ENCODE peak calls at places on chromosomes 5 and 9, in five cellular contexts. X is bronchial epithelial cell, S is WERI-Rb-1, L is dorsolateral prefrontal cortex, D is cardiac muscle cell. M is an unnamed sample.

GRCh38 chr5:10550222-10550995 is 13.5 kb upstream of the ANKRD33B start:
- DNase-seq in X (no peak), S (no peak), L (no peak), D (no peak), M (no peak)

GRCh38 chr9:123003467-123003866 is 30.0 kb upstream of the GPR21 start:
- DNase-seq in X (no peak), S (no peak), L (no peak), D (no peak), M (no peak)

GRCh38 chr5:159095882-159096554 is 3.7 kb downstream of the EBF1 start:
- DNase-seq in X (no peak), S (no peak), L (no peak), D (no peak), M (no peak)

GRCh38 chr9:114098021-114098659 is 952 bp downstream of the KIF12 start:
- DNase-seq in X (no peak), S (no peak), L (no peak), D (peak; percentile 69), M (no peak)

GRCh38 chr9:136047775-136048559 is 47.1 kb downstream of the NACC2 start:
- DNase-seq in X (no peak), S (no peak), L (no peak), D (no peak), M (no peak)

GRCh38 chr9:130755377-130756007 is 61.9 kb downstream of the EXOSC2 start:
- DNase-seq in X (no peak), S (no peak), L (no peak), D (no peak), M (no peak)

GRCh38 chr9:89449261-89449671 is 48.6 kb downstream of the SEMA4D start:
- DNase-seq in X (no peak), S (no peak), L (no peak), D (no peak), M (no peak)

GRCh38 chr5:163312598-163312997 is 124.8 kb upstream of the CCNG1 start:
- DNase-seq in X (no peak), S (no peak), L (no peak), D (no peak), M (no peak)

GRCh38 chr5:146519554-146519953 is 3.6 kb upstream of the GPR151 start:
- DNase-seq in X (no peak), S (no peak), L (no peak), D (no peak), M (no peak)

DNA sequence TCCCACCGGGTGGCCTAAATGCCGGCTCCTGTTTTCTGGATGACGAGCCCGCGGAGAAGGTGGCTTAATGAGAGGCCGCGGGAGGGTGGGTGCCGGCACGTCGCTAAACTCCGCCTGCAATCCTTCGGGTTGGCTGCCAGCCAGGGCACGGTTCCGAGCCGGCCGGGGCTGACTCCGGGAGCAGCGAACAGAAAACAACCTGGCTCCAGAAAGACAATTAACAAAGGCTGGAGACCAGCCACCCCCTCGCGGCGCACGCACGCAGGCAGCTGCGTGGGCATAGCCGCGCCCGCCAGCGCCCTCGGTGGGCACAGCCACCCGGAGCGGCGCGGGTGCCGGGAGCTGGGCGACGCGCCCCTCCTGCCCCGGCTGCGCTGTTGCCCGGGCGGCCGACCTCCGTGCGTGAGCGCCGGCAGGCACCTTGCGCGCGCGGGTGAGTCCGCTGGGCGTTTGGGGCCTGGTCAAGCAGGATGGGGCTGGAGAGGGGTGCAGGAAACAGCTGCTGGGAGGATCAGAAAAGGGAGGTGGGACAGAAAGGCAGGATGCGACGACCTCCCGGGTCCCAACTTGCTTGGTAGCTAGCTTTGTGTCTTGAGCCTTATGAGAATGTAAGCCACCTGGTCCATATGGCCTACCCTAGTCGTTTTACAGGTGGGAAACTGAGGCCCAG is at the start of gene ARHGEF37:
- DNase-seq in X (peak; percentile 45), S (peak; percentile 64), L (peak; percentile 91), D (peak; percentile 70), M (no peak)
- TF ChIP-seq CTCF in X (no peak), S (no peak), L (no peak), D (no peak), M (no peak)

DNA sequence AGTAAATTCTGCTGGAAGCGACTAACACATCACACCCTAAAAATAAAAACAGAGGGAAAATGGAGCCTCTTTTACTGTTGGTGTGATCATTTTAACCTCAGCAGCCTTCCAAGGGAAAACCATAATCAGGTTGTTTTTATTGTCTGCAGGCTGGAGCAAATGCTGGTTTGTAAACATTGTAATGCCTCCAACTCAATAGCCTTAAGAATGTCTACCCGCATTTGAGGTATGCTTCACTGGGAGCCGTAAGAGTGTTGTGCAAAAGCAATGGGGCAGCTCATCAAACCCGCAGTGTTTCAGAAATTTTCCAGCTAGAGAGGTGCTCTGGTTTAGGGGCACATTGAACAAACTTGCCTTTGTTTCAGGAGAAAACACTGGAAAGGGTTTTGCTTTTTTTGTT is 17.0 kb downstream of the NIM1K start:
- DNase-seq in X (no peak), S (no peak), L (no peak), D (no peak), M (no peak)
- TF ChIP-seq CTCF in X (no peak), S (no peak), L (no peak), D (no peak), M (no peak)

GRCh38 chr9:134708672-134709038 is 67.1 kb downstream of the COL5A1 start:
- DNase-seq in X (no peak), S (peak; percentile 40), L (no peak), D (no peak), M (no peak)
- TF ChIP-seq CTCF in X (no peak), S (no peak), L (no peak), D (no peak), M (no peak)

DNA sequence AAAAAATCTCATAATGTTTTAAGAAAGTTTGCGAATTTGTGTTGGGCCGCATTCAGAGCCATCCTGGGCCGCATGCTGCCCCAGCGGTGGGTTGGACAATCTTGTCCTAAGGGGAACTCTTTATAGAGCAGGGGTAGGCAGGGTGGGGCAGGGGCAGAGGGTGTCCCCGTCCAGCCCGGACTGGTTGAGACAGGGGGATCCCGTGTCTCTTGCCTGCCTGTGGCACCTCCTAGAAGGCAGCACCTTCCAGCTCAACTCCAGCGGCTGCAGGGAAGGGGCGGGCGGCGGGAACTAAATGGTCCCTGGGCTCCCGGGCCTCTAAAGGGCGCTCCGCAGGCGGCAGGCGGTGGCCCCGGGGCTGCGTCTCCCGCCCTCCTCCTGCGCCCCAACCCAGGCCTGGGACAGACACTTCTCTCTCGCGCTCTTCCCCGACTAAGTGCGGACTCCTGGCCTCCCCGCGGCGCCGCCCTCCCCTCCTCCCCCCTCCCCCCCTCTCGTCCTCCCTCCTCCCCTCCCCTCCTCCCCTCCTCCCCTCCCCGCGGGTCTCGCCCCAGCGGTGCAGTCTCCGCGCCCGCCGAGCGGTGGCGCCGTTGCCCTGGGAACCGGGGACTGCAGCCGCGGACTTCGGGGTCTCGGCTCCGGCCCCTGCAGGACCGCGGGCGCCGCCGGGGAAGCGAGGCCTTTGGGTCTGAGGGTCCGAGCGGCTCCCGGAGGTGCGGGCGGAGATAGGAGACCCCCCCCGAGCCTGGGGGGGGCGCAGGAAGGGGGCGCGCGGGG is 132.6 kb downstream of the MRPL36 start:
- DNase-seq in X (no peak), S (peak; percentile 89), L (no peak), D (peak; percentile 81), M (no peak)
- TF ChIP-seq CTCF in X (peak; percentile 35), S (peak; percentile 80), L (no peak), D (peak; percentile 39), M (peak; percentile 13)

DNA sequence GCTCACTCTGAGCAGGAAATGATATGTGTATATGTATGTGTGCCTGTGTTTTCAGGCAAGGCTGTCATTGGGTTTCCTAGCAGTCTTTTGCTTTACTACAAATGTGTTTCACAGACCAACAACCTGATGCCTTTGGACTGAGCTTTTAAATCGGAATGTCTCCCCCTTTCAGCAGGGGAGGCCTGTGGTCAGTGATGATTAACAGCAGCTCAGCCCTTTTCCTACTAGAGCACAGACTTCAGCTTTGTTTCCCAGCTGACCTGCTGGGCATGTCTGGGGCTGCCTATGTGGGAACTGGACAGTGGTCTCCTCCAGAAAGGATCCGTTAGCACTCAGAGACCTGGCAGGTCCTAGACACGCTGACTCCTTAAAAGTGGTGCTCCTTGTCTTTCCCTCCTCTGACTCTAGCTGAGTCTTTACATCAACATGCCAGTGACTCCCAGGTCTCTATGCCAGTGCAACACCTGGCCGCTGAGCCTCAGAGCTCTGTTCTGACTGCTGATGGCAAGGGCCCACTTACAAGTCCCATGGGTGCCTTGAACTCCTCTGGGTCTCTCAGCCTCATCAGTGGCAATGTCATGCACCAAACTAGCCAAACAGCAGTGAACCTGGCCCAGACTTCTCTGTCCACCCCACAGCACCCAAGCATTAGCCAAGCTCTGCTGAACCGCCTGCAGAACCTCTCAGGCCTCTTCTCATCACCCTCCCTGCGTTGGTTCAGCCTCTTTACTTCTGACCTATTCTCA is 7.7 kb downstream of the MACROH2A1 start:
- DNase-seq in X (no peak), S (no peak), L (no peak), D (peak; percentile 53), M (peak; percentile 52)
- TF ChIP-seq CTCF in X (no peak), S (no peak), L (no peak), D (no peak), M (no peak)

GRCh38 chr5:15791859-15792258 is 291.9 kb downstream of the FBXL7 start:
- DNase-seq in X (no peak), S (no peak), L (no peak), D (no peak), M (no peak)

GRCh38 chr5:15796557-15796956 is 296.6 kb downstream of the FBXL7 start:
- DNase-seq in X (no peak), S (no peak), L (no peak), D (no peak), M (no peak)

GRCh38 chr5:15796096-15796495 is 296.1 kb downstream of the FBXL7 start:
- DNase-seq in X (no peak), S (no peak), L (no peak), D (no peak), M (no peak)

GRCh38 chr5:15797116-15797515 is 297.1 kb downstream of the FBXL7 start:
- DNase-seq in X (peak; percentile 13), S (no peak), L (no peak), D (no peak), M (no peak)

GRCh38 chr5:15794117-15794985 is 294.4 kb downstream of the FBXL7 start:
- DNase-seq in X (peak; percentile 13), S (no peak), L (no peak), D (no peak), M (no peak)
- TF ChIP-seq CTCF in X (no peak), S (no peak), L (peak; percentile 62), D (peak; percentile 37), M (peak; percentile 38)

GRCh38 chr9:22073349-22073748 is 64.2 kb upstream of the CDKN2B start:
- DNase-seq in X (no peak), S (no peak), L (no peak), D (no peak), M (no peak)
- TF ChIP-seq CTCF in X (no peak), S (no peak), L (no peak), D (no peak), M (no peak)

DNA sequence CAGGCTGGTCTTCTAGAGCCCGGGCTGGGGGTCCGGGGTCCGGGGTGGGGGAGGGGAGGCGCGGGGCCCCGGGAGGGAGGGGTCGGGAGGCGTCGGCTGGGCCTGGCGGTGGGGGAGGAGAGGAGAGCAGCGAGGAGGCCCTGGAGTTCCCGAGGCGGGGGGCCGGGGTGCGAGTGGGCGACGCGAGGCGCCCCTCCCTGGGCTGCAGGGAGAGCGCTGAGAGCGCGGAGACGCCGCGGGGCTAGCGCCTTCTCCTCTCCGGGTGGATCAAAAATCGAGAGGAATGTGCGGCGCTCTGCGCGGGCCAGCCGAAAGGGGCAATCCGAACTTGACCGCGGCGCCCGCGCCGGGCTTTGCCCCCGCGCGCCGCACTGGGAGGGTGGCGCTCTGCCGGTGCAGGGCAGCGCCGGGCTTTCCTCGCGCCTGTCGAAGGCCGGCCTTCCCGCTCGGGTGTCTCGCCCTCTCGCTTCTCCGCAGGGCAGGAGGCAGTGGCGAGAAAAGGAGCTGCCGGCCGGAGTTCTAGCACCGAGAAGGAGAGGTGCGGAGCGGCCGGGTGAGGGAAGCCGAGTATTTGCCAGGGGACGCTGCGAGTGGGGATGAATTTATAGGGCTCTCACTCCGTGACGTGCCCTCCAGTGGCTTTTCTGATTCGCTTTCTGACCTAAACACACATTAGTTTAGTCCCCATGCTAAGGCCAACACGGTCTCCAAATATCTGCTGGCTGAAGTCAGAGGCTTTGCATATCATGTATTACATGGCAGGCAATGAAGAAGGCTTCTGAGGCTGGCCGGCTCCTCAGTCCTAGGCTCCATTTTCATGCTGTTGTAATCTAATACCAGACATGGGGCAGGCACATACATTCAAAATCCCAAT is at the start of gene GDNF:
- DNase-seq in X (no peak), S (peak; percentile 59), L (no peak), D (peak; percentile 65), M (no peak)
- TF ChIP-seq CTCF in X (peak; percentile 32), S (peak; percentile 47), L (no peak), D (peak; percentile 31), M (peak; percentile 25)